ENCODE peak calls at places on chromosomes 1 and 21, in ten cellular contexts. One of them, this sample, is unnamed.

GRCh38 chr1:68918563-68918962 is 421.7 kb upstream of the DEPDC1 start:
- DNase-seq in heart right ventricle: no peak
- DNase-seq in psoas muscle: no peak
- DNase-seq in astrocyte of the cerebellum: no peak
- DNase-seq in uterus: no peak
- DNase-seq in AG04450: no peak
- DNase-seq in HFF-Myc: no peak
- DNase-seq in vagina: no peak
- DNase-seq in HCT116: no peak
- DNase-seq in endothelial cell of umbilical vein: no peak
- DNase-seq in this sample: no peak

GRCh38 chr1:16276302-16277020 is 39.5 kb upstream of the CPLANE2 start:
- DNase-seq in uterus: no peak
- DNase-seq in vagina: no peak
- DNase-seq in psoas muscle: no peak
- DNase-seq in astrocyte of the cerebellum: no peak
- DNase-seq in HCT116: no peak
- DNase-seq in AG04450: no peak
- DNase-seq in endothelial cell of umbilical vein: no peak
- DNase-seq in heart right ventricle: no peak
- DNase-seq in HFF-Myc: no peak
- DNase-seq in this sample: peak

GRCh38 chr1:234604726-234605492 is 5.1 kb downstream of the IRF2BP2 start:
- DNase-seq in endothelial cell of umbilical vein: peak
- DNase-seq in vagina: no peak
- DNase-seq in HCT116: no peak
- DNase-seq in AG04450: no peak
- DNase-seq in HFF-Myc: no peak
- DNase-seq in astrocyte of the cerebellum: no peak
- DNase-seq in heart right ventricle: no peak
- DNase-seq in uterus: no peak
- DNase-seq in psoas muscle: no peak
- DNase-seq in this sample: peak

GRCh38 chr1:110872366-110872744 is 593 bp upstream of the CD53 start:
- DNase-seq in vagina: no peak
- DNase-seq in AG04450: no peak
- DNase-seq in uterus: no peak
- DNase-seq in HFF-Myc: no peak
- DNase-seq in psoas muscle: no peak
- DNase-seq in HCT116: no peak
- DNase-seq in endothelial cell of umbilical vein: no peak
- DNase-seq in heart right ventricle: no peak
- DNase-seq in astrocyte of the cerebellum: no peak
- DNase-seq in this sample: no peak

GRCh38 chr1:50605186-50605875 is 182.1 kb upstream of the DMRTA2 start:
- DNase-seq in endothelial cell of umbilical vein: peak
- DNase-seq in AG04450: no peak
- DNase-seq in vagina: no peak
- DNase-seq in heart right ventricle: no peak
- DNase-seq in HCT116: peak
- DNase-seq in psoas muscle: no peak
- DNase-seq in HFF-Myc: peak
- DNase-seq in astrocyte of the cerebellum: no peak
- DNase-seq in uterus: no peak
- DNase-seq in this sample: peak

GRCh38 chr1:119971710-119972570 is 75.6 kb upstream of the ADAM30 start:
- DNase-seq in AG04450: no peak
- DNase-seq in heart right ventricle: no peak
- DNase-seq in HFF-Myc: no peak
- DNase-seq in uterus: no peak
- DNase-seq in astrocyte of the cerebellum: no peak
- DNase-seq in endothelial cell of umbilical vein: no peak
- DNase-seq in vagina: no peak
- DNase-seq in psoas muscle: no peak
- DNase-seq in HCT116: no peak
- DNase-seq in this sample: no peak

GRCh38 chr21:32371913-32372314 is 20.9 kb downstream of the URB1 start:
- DNase-seq in heart right ventricle: no peak
- DNase-seq in endothelial cell of umbilical vein: peak
- DNase-seq in HCT116: no peak
- DNase-seq in astrocyte of the cerebellum: no peak
- DNase-seq in HFF-Myc: no peak
- DNase-seq in AG04450: peak
- DNase-seq in uterus: peak
- DNase-seq in vagina: peak
- DNase-seq in psoas muscle: no peak
- DNase-seq in this sample: peak

GRCh38 chr21:34517491-34518245 is 5.7 kb upstream of the KCNE1 start:
- DNase-seq in HFF-Myc: no peak
- DNase-seq in HCT116: no peak
- DNase-seq in astrocyte of the cerebellum: no peak
- DNase-seq in vagina: no peak
- DNase-seq in heart right ventricle: no peak
- DNase-seq in AG04450: no peak
- DNase-seq in uterus: no peak
- DNase-seq in endothelial cell of umbilical vein: peak
- DNase-seq in psoas muscle: no peak
- DNase-seq in this sample: no peak

GRCh38 chr1:110227774-110228173 is 17.7 kb downstream of the KCNC4 start:
- DNase-seq in astrocyte of the cerebellum: no peak
- DNase-seq in heart right ventricle: no peak
- DNase-seq in vagina: no peak
- DNase-seq in HCT116: no peak
- DNase-seq in uterus: no peak
- DNase-seq in endothelial cell of umbilical vein: no peak
- DNase-seq in HFF-Myc: no peak
- DNase-seq in AG04450: no peak
- DNase-seq in psoas muscle: no peak
- DNase-seq in this sample: no peak

GRCh38 chr1:162854245-162854860 is 6.6 kb downstream of the CCDC190 start:
- DNase-seq in endothelial cell of umbilical vein: peak
- DNase-seq in AG04450: peak
- DNase-seq in psoas muscle: peak
- DNase-seq in HFF-Myc: peak
- DNase-seq in astrocyte of the cerebellum: peak
- DNase-seq in heart right ventricle: peak
- DNase-seq in uterus: peak
- DNase-seq in vagina: no peak
- DNase-seq in HCT116: peak
- DNase-seq in this sample: peak

GRCh38 chr1:70420320-70420719 is 9.3 kb downstream of the CTH start:
- DNase-seq in heart right ventricle: no peak
- DNase-seq in HFF-Myc: no peak
- DNase-seq in vagina: no peak
- DNase-seq in uterus: no peak
- DNase-seq in AG04450: no peak
- DNase-seq in astrocyte of the cerebellum: no peak
- DNase-seq in HCT116: peak
- DNase-seq in psoas muscle: no peak
- DNase-seq in endothelial cell of umbilical vein: no peak
- DNase-seq in this sample: no peak

GRCh38 chr1:247113094-247113497 is 8.9 kb upstream of the ZNF669 start:
- DNase-seq in heart right ventricle: peak
- DNase-seq in endothelial cell of umbilical vein: no peak
- DNase-seq in psoas muscle: no peak
- DNase-seq in HCT116: no peak
- DNase-seq in HFF-Myc: no peak
- DNase-seq in astrocyte of the cerebellum: peak
- DNase-seq in uterus: peak
- DNase-seq in vagina: no peak
- DNase-seq in AG04450: no peak
- DNase-seq in this sample: no peak

GRCh38 chr1:209435654-209436566 is 147.6 kb upstream of the CAMK1G start:
- DNase-seq in endothelial cell of umbilical vein: peak
- DNase-seq in AG04450: peak
- DNase-seq in uterus: peak
- DNase-seq in HCT116: peak
- DNase-seq in vagina: no peak
- DNase-seq in HFF-Myc: peak
- DNase-seq in heart right ventricle: peak
- DNase-seq in astrocyte of the cerebellum: peak
- DNase-seq in psoas muscle: peak
- DNase-seq in this sample: peak

GRCh38 chr1:151994956-151995355 is 1.3 kb upstream of the S100A10 start:
- DNase-seq in psoas muscle: no peak
- DNase-seq in AG04450: peak
- DNase-seq in astrocyte of the cerebellum: peak
- DNase-seq in HCT116: peak
- DNase-seq in endothelial cell of umbilical vein: peak
- DNase-seq in vagina: no peak
- DNase-seq in uterus: peak
- DNase-seq in HFF-Myc: peak
- DNase-seq in heart right ventricle: no peak
- DNase-seq in this sample: peak

GRCh38 chr1:203673550-203674411 is 47.1 kb downstream of the ATP2B4 start:
- DNase-seq in vagina: no peak
- DNase-seq in heart right ventricle: peak
- DNase-seq in astrocyte of the cerebellum: peak
- DNase-seq in psoas muscle: no peak
- DNase-seq in HCT116: peak
- DNase-seq in uterus: peak
- DNase-seq in endothelial cell of umbilical vein: peak
- DNase-seq in HFF-Myc: peak
- DNase-seq in AG04450: peak
- DNase-seq in this sample: peak
- TF ChIP-seq CTCF in vagina: no peak
- TF ChIP-seq CTCF in heart right ventricle: peak
- TF ChIP-seq CTCF in astrocyte of the cerebellum: peak
- TF ChIP-seq CTCF in psoas muscle: no peak
- TF ChIP-seq CTCF in HCT116: peak
- TF ChIP-seq CTCF in uterus: no peak
- TF ChIP-seq CTCF in endothelial cell of umbilical vein: no peak
- TF ChIP-seq CTCF in HFF-Myc: peak
- TF ChIP-seq CTCF in AG04450: no peak
- TF ChIP-seq CTCF in this sample: peak

GRCh38 chr1:226654508-226655124 is 84.5 kb downstream of the ITPKB start:
- DNase-seq in HCT116: no peak
- DNase-seq in uterus: no peak
- DNase-seq in heart right ventricle: no peak
- DNase-seq in HFF-Myc: no peak
- DNase-seq in AG04450: no peak
- DNase-seq in psoas muscle: peak
- DNase-seq in vagina: no peak
- DNase-seq in astrocyte of the cerebellum: no peak
- DNase-seq in endothelial cell of umbilical vein: no peak
- DNase-seq in this sample: no peak
- H3K4me3 ChIP-seq in HCT116: no peak
- H3K4me3 ChIP-seq in uterus: no peak
- H3K4me3 ChIP-seq in heart right ventricle: no peak
- H3K4me3 ChIP-seq in HFF-Myc: no peak
- H3K4me3 ChIP-seq in AG04450: no peak
- H3K4me3 ChIP-seq in psoas muscle: no peak
- H3K4me3 ChIP-seq in vagina: no peak
- H3K4me3 ChIP-seq in astrocyte of the cerebellum: no peak
- H3K4me3 ChIP-seq in endothelial cell of umbilical vein: no peak
- H3K4me3 ChIP-seq in this sample: no peak

GRCh38 chr1:187006896-187007295 is 178.1 kb downstream of the PLA2G4A start:
- DNase-seq in vagina: no peak
- DNase-seq in HFF-Myc: no peak
- DNase-seq in endothelial cell of umbilical vein: no peak
- DNase-seq in HCT116: no peak
- DNase-seq in uterus: no peak
- DNase-seq in astrocyte of the cerebellum: no peak
- DNase-seq in psoas muscle: no peak
- DNase-seq in AG04450: no peak
- DNase-seq in heart right ventricle: no peak
- DNase-seq in this sample: no peak

GRCh38 chr1:187013582-187014200 is 184.9 kb downstream of the PLA2G4A start:
- DNase-seq in AG04450: no peak
- DNase-seq in heart right ventricle: no peak
- DNase-seq in HFF-Myc: no peak
- DNase-seq in astrocyte of the cerebellum: no peak
- DNase-seq in vagina: no peak
- DNase-seq in uterus: no peak
- DNase-seq in endothelial cell of umbilical vein: no peak
- DNase-seq in HCT116: no peak
- DNase-seq in psoas muscle: no peak
- DNase-seq in this sample: no peak

GRCh38 chr1:187009320-187009719 is 180.6 kb downstream of the PLA2G4A start:
- DNase-seq in HCT116: no peak
- DNase-seq in astrocyte of the cerebellum: no peak
- DNase-seq in psoas muscle: no peak
- DNase-seq in endothelial cell of umbilical vein: no peak
- DNase-seq in uterus: no peak
- DNase-seq in HFF-Myc: no peak
- DNase-seq in vagina: no peak
- DNase-seq in heart right ventricle: no peak
- DNase-seq in AG04450: no peak
- DNase-seq in this sample: no peak

DNA sequence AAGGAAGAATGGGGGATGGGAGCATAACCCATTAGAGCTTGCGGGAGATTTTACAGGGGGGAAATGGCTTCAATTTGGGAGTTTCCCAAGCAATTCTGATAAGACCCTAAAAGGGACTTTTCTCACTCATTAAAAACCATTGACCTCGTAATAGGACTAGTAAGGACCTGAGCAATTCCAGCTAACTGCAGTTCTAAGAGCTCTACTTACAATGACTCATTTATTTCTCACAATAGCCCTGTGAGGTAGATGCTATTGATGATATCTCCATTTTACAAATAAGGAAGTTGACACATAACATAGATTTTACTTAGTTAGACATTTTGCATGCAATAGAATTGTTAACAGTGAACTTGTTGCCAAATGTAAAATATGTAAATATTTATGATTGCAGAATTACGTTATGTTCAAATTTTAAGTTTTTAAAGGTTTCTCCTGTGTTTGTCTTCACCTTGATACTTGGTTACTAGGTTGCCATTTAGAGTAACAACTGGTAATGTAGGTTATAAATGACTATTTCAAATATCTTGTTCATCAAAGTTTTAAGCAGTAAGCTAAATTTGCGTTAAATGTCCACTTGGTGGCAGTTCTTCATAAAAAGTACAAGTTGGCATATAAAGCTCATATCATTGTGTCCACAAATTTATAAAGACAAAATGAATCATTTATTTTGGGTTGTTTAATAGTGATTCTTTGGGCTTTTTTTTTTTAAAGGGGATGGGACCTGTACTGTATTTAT is 182.0 kb downstream of the PLA2G4A start:
- DNase-seq in psoas muscle: no peak
- DNase-seq in vagina: no peak
- DNase-seq in heart right ventricle: no peak
- DNase-seq in HCT116: no peak
- DNase-seq in uterus: no peak
- DNase-seq in astrocyte of the cerebellum: no peak
- DNase-seq in endothelial cell of umbilical vein: peak
- DNase-seq in HFF-Myc: no peak
- DNase-seq in AG04450: no peak
- DNase-seq in this sample: no peak
- TF ChIP-seq CTCF in psoas muscle: no peak
- TF ChIP-seq CTCF in vagina: no peak
- TF ChIP-seq CTCF in heart right ventricle: no peak
- TF ChIP-seq CTCF in HCT116: peak
- TF ChIP-seq CTCF in uterus: no peak
- TF ChIP-seq CTCF in astrocyte of the cerebellum: no peak
- TF ChIP-seq CTCF in endothelial cell of umbilical vein: no peak
- TF ChIP-seq CTCF in HFF-Myc: no peak
- TF ChIP-seq CTCF in AG04450: no peak
- TF ChIP-seq CTCF in this sample: no peak

GRCh38 chr1:39544327-39544726 is 32.3 kb downstream of the PABPC4 start:
- DNase-seq in AG04450: no peak
- DNase-seq in HFF-Myc: no peak
- DNase-seq in psoas muscle: no peak
- DNase-seq in astrocyte of the cerebellum: no peak
- DNase-seq in vagina: no peak
- DNase-seq in endothelial cell of umbilical vein: no peak
- DNase-seq in uterus: no peak
- DNase-seq in heart right ventricle: no peak
- DNase-seq in HCT116: no peak
- DNase-seq in this sample: no peak
- H3K4me3 ChIP-seq in AG04450: no peak
- H3K4me3 ChIP-seq in HFF-Myc: no peak
- H3K4me3 ChIP-seq in psoas muscle: no peak
- H3K4me3 ChIP-seq in astrocyte of the cerebellum: no peak
- H3K4me3 ChIP-seq in vagina: no peak
- H3K4me3 ChIP-seq in endothelial cell of umbilical vein: no peak
- H3K4me3 ChIP-seq in uterus: no peak
- H3K4me3 ChIP-seq in heart right ventricle: no peak
- H3K4me3 ChIP-seq in HCT116: no peak
- H3K4me3 ChIP-seq in this sample: no peak